ENCODE peak calls at places on chromosome 19, in four cellular contexts. W, P, M and B are unnamed samples.

GRCh38 chr19:45769821-45770191 is 754 bp upstream of the SIX5 start:
- DNase-seq in P (no peak), W (peak; percentile 66), M (peak; percentile 55), B (peak; percentile 68)

GRCh38 chr19:45352914-45353796 is 12.6 kb downstream of the KLC3 start:
- DNase-seq in M (no peak), P (no peak), W (no peak), B (no peak)

GRCh38 chr19:47729799-47730520 is 15.4 kb upstream of the NOP53 start:
- DNase-seq in W (peak; percentile 54), P (no peak), M (peak; percentile 74), B (no peak)

GRCh38 chr19:1836458-1837221 is 11.6 kb downstream of the REXO1 start:
- DNase-seq in W (no peak), P (no peak), M (no peak), B (no peak)

GRCh38 chr19:42255766-42256750 is 1.1 kb upstream of the ERF start:
- DNase-seq in W (peak; percentile 53), M (peak; percentile 87), P (no peak), B (peak; percentile 63)

GRCh38 chr19:49554701-49555181 is 25.6 kb downstream of the NOSIP start:
- DNase-seq in M (no peak), P (no peak), W (peak; percentile 40), B (no peak)

GRCh38 chr19:12544401-12544876 is 6.8 kb downstream of the ZNF564 start:
- DNase-seq in M (no peak), W (no peak), P (peak; percentile 90), B (no peak)

GRCh38 chr19:17942582-17943283 is 9.9 kb downstream of the CCDC124 start:
- DNase-seq in M (peak; percentile 78), W (no peak), P (no peak), B (no peak)

GRCh38 chr19:45772130-45772880 is 3.3 kb upstream of the SIX5 start:
- DNase-seq in M (no peak), P (no peak), W (no peak), B (no peak)

GRCh38 chr19:46413262-46414031 is at the start of gene CCDC8:
- DNase-seq in M (peak; percentile 95), W (peak; percentile 39), P (peak; percentile 95), B (no peak)

GRCh38 chr19:48826606-48827020 is 9.7 kb downstream of the HSD17B14 start:
- DNase-seq in M (no peak), W (peak; percentile 27), P (no peak), B (no peak)

GRCh38 chr19:8001995-8002849 is 3.2 kb downstream of the ELAVL1 start:
- DNase-seq in P (peak; percentile 36), W (peak; percentile 80), M (peak; percentile 88), B (peak; percentile 62)

GRCh38 chr19:3075605-3076431 is 13.5 kb upstream of the TLE5 start:
- DNase-seq in M (peak; percentile 72), P (no peak), W (peak; percentile 75), B (peak; percentile 75)

GRCh38 chr19:16261584-16262370 is 62.8 kb upstream of the KLF2 start:
- DNase-seq in M (no peak), W (no peak), P (no peak), B (no peak)

GRCh38 chr19:38394488-38394887 is 6.0 kb downstream of the SPRED3 start:
- DNase-seq in M (no peak), W (no peak), P (no peak), B (no peak)

GRCh38 chr19:13475044-13475443 is 31.2 kb downstream of the CACNA1A start:
- DNase-seq in P (no peak), W (no peak), M (no peak), B (no peak)

GRCh38 chr19:1113278-1113985 is 9.6 kb downstream of the GPX4 start:
- DNase-seq in M (peak; percentile 96), W (peak; percentile 99), P (peak; percentile 77), B (peak; percentile 99)

GRCh38 chr19:52748336-52748950 is 13.6 kb upstream of the ZNF611 start:
- DNase-seq in P (peak; percentile 27), M (no peak), W (no peak), B (no peak)

GRCh38 chr19:14409157-14410053 is 9.7 kb downstream of the DDX39A start:
- DNase-seq in P (no peak), W (no peak), M (no peak), B (no peak)

GRCh38 chr19:40057166-40057565 is 1.1 kb upstream of the ZNF780B start:
- DNase-seq in W (no peak), M (no peak), P (no peak), B (no peak)

GRCh38 chr19:47315125-47315821 is 5.6 kb downstream of the C5AR1 start:
- DNase-seq in P (peak; percentile 83), W (no peak), M (peak; percentile 42), B (no peak)

GRCh38 chr19:3776479-3777040 is 4.5 kb upstream of the RAX2 start:
- DNase-seq in W (no peak), M (no peak), P (no peak), B (no peak)

GRCh38 chr19:2345794-2346663 is 14.0 kb upstream of the TMPRSS9 start:
- DNase-seq in W (peak; percentile 91), P (no peak), M (peak; percentile 42), B (no peak)

GRCh38 chr19:13668964-13669363 is 95.4 kb upstream of the MRI1 start:
- DNase-seq in P (no peak), W (no peak), M (no peak), B (no peak)

GRCh38 chr19:33436360-33437345 is 63.1 kb downstream of the CEBPG start:
- DNase-seq in W (no peak), P (no peak), M (no peak), B (no peak)

GRCh38 chr19:48418317-48419064 is 25.0 kb downstream of the GRIN2D start:
- DNase-seq in M (no peak), P (peak; percentile 56), W (no peak), B (no peak)

GRCh38 chr19:35065574-35065973 is 24.1 kb downstream of the HPN start:
- DNase-seq in M (no peak), W (no peak), P (no peak), B (no peak)

GRCh38 chr19:18789422-18789832 is 1.7 kb downstream of the COMP start:
- DNase-seq in P (no peak), W (no peak), M (no peak), B (no peak)

GRCh38 chr19:12527034-12527836 is 24.0 kb downstream of the ZNF564 start:
- DNase-seq in W (no peak), M (no peak), P (peak; percentile 45), B (no peak)